ENCODE peak calls at places on chromosomes 1 and 21, in four cellular contexts. Y is adrenal gland, A is A549, O is uterus. R is an unnamed sample.

GRCh38 chr1:153796786-153797659 is 21.8 kb downstream of the SLC27A3 start:
- DNase-seq in A (peak; percentile 86), Y (peak; percentile 83), O (peak; percentile 90), R (peak; percentile 77)

GRCh38 chr1:168340796-168341510 is 60.3 kb downstream of the TBX19 start:
- DNase-seq in Y (no peak), A (no peak), O (no peak), R (no peak)

GRCh38 chr21:43209575-43210453 is 41.0 kb downstream of the CRYAA start:
- DNase-seq in Y (peak; percentile 95), O (no peak), A (peak; percentile 66), R (peak; percentile 66)

GRCh38 chr1:237851209-237851845 is 39.4 kb downstream of the ZP4 start:
- DNase-seq in A (peak; percentile 14), Y (peak; percentile 27), O (no peak), R (no peak)

GRCh38 chr1:44811714-44812151 is 3.4 kb downstream of the BTBD19 start:
- DNase-seq in A (no peak), Y (peak; percentile 82), O (no peak), R (peak; percentile 79)

GRCh38 chr1:91916811-91917460 is 31.0 kb upstream of the TGFBR3 start:
- DNase-seq in Y (no peak), A (no peak), O (no peak), R (no peak)

GRCh38 chr1:1835546-1835945 is 55.3 kb downstream of the GNB1 start:
- DNase-seq in O (no peak), Y (no peak), A (no peak), R (no peak)

GRCh38 chr1:117339866-117340357 is 27.3 kb upstream of the MAN1A2 start:
- DNase-seq in O (peak; percentile 57), A (peak; percentile 25), Y (peak; percentile 10), R (no peak)

GRCh38 chr1:221708076-221708571 is 33.8 kb downstream of the DUSP10 start:
- DNase-seq in Y (peak; percentile 20), A (no peak), O (no peak), R (no peak)

GRCh38 chr1:224621813-224622682 is 5.9 kb downstream of the CNIH3 start:
- DNase-seq in Y (no peak), A (no peak), O (no peak), R (no peak)

GRCh38 chr21:33801424-33802405 is 113.9 kb downstream of the ATP5PO start:
- DNase-seq in Y (no peak), A (peak; percentile 14), O (no peak), R (no peak)

GRCh38 chr1:170562644-170563338 is 30.8 kb downstream of the GORAB start:
- DNase-seq in Y (peak; percentile 86), A (peak; percentile 17), O (peak; percentile 78), R (no peak)

GRCh38 chr1:157966034-157966671 is 27.3 kb upstream of the KIRREL1 start:
- DNase-seq in A (peak; percentile 64), Y (no peak), O (peak; percentile 71), R (no peak)

GRCh38 chr1:44289530-44289929 is 65.5 kb downstream of the ERI3 start:
- DNase-seq in Y (no peak), A (no peak), O (no peak), R (no peak)

DNA sequence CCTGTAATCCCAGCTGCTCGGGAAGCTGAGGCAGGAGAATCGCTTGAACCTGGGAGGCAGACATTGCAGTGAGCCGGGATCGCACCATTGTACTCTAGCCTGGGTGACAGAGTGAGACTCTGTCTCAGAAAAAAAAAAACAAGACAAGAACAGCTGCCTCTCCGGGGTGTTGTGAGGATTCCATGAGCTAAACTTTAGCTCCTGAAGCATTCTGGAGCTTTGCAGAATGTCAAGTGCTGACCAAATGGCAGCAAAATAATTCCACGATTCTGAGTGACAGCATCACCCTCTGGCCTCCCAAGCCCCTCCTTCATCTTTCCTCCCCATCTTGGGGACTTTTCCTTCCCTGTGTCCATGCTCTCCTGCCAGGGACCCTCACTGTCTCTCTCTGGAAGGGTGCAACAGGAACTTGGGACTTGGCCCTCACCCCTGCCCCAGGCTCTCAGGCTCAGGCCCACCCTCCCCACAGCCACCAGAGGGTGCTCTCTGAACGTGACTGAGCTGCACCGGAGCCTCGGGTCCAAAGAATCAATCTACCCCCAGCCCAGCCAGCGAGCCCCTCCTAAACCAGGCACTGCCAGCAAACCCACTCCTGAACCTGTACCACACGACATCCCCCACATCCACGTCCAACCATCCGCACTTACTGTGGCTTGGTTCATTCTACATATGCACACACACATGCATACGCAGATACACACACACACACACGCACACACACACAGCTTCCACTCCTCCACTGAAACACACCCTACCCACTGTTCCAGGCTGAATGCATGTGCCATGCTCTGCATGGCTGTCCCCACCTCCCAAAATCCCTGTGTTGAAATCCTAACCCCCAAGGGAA is 45.7 kb downstream of the ACOT7 start:
- DNase-seq in A (peak; percentile 41), Y (peak; percentile 49), O (no peak), R (no peak)
- TF ChIP-seq CTCF in A (peak; percentile 68), Y (peak; percentile 45), O (peak; percentile 23), R (no peak)

GRCh38 chr1:226117330-226117729 is 54.8 kb downstream of the H3-3A start:
- DNase-seq in O (no peak), A (no peak), Y (no peak), R (no peak)
- H3K27ac ChIP-seq in O (no peak overlapping the region), A (no peak overlapping the region), Y (no peak overlapping the region), R (no peak overlapping the region)

GRCh38 chr1:204480515-204480914 is 14.1 kb downstream of the PIK3C2B start:
- DNase-seq in Y (no peak), O (no peak), A (no peak), R (no peak)
- TF ChIP-seq CTCF in Y (no peak), O (no peak), A (no peak), R (no peak)

GRCh38 chr21:36486246-36486645 is 6.3 kb upstream of the CLDN14 start:
- DNase-seq in A (no peak), O (no peak), Y (no peak), R (no peak)

GRCh38 chr21:36489103-36489785 is 9.3 kb upstream of the CLDN14 start:
- DNase-seq in Y (no peak), A (no peak), O (no peak), R (no peak)

GRCh38 chr21:36487641-36488307 is 7.9 kb upstream of the CLDN14 start:
- DNase-seq in Y (no peak), A (no peak), O (no peak), R (no peak)

GRCh38 chr21:36494557-36494956 is 14.6 kb upstream of the CLDN14 start:
- DNase-seq in A (no peak), Y (no peak), O (no peak), R (no peak)

GRCh38 chr21:36491191-36491916 is 11.4 kb upstream of the CLDN14 start:
- DNase-seq in O (no peak), A (no peak), Y (no peak), R (no peak)
- H3K27ac ChIP-seq in O (no peak overlapping the region), A (no peak overlapping the region), Y (no peak overlapping the region), R (no peak overlapping the region)

GRCh38 chr1:65527211-65527610 is 106.7 kb downstream of the LEPR start:
- DNase-seq in Y (no peak), O (no peak), A (no peak), R (no peak)

GRCh38 chr1:65525297-65526048 is 105.0 kb downstream of the LEPR start:
- DNase-seq in A (no peak), O (no peak), Y (peak; percentile 9), R (no peak)

GRCh38 chr1:65526049-65526556 is 105.6 kb downstream of the LEPR start:
- DNase-seq in O (no peak), A (no peak), Y (no peak), R (no peak)

GRCh38 chr1:65527672-65528071 is 107.2 kb downstream of the LEPR start:
- DNase-seq in A (no peak), Y (no peak), O (no peak), R (no peak)

DNA sequence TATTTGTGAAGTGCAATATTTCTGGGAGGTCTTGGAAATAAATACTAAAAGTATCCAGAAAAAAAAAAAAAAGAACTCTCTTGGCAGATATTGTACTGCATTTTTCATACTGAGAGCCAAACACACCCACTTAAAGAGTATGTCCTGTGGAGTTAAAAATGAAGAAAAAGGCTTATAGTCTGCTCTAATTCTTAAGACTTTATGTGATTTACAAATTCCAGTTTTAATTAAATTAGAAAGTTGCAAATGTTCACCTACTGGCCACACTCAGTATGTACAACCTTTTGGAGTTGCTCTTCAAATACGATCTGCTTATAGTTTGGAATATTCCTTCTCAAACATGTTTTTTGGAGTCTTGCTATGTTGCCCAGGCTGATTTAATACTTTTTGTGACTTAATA is 107.6 kb downstream of the LEPR start:
- DNase-seq in A (no peak), O (no peak), Y (no peak), R (no peak)
- TF ChIP-seq CTCF in A (no peak), O (no peak), Y (no peak), R (no peak)

GRCh38 chr1:3219005-3219724 is 150.2 kb downstream of the PRDM16 start:
- DNase-seq in O (no peak), Y (no peak), A (peak; percentile 5), R (no peak)

GRCh38 chr1:3217096-3217724 is 148.2 kb downstream of the PRDM16 start:
- DNase-seq in A (no peak), O (no peak), Y (no peak), R (no peak)

GRCh38 chr1:3219725-3220467 is 150.9 kb downstream of the PRDM16 start:
- DNase-seq in A (no peak), Y (no peak), O (no peak), R (no peak)

GRCh38 chr1:3215198-3216045 is 146.4 kb downstream of the PRDM16 start:
- DNase-seq in Y (no peak), A (no peak), O (no peak), R (no peak)

GRCh38 chr1:3217887-3218679 is 149.1 kb downstream of the PRDM16 start:
- DNase-seq in Y (no peak), O (no peak), A (no peak), R (no peak)
- H3K27ac ChIP-seq in Y (no peak overlapping the region), O (peak overlapping the region; percentile 34), A (no peak overlapping the region), R (peak overlapping the region; percentile 71)

GRCh38 chr1:12185036-12185435 is 18.2 kb downstream of the TNFRSF1B start:
- DNase-seq in O (no peak), Y (no peak), A (no peak), R (no peak)

GRCh38 chr1:12183095-12183794 is 16.5 kb downstream of the TNFRSF1B start:
- DNase-seq in A (no peak), O (no peak), Y (no peak), R (no peak)

GRCh38 chr1:12182410-12182946 is 15.7 kb downstream of the TNFRSF1B start:
- DNase-seq in Y (no peak), A (no peak), O (no peak), R (no peak)

GRCh38 chr1:12185556-12186276 is 18.9 kb downstream of the TNFRSF1B start:
- DNase-seq in O (no peak), Y (no peak), A (no peak), R (no peak)

DNA sequence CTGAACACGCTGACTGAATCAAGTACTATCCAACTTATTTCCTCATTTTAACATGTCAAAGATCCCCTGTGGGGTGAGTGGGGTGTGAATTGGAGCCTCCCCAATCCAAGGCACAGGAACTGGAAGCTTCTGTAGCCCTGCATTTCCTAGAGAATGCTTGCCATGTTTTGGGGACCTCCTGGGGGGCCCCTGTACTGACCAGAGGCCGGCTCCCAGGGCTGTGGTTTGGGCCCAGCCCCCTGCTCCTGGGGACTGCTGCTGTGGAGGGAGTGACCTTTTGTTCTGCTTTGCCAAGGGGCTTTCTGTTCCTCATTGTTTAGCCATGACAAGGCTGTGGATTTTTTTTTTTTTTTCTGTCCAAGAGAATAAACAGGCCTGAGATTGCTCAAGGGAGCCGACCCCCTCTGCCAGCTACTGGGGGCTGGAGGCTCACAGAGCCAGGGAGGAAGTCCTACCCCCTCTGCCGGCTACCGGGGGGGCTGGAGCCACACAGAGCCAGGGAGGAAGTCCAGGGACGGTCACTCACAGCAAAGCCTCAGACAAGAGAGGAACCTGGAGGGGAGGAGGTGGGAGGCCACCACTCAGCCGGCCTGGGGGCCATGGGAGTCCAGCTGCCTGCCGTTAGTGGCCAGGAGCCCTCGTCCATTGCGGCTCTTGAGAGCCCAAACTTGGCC is 17.4 kb downstream of the TNFRSF1B start:
- DNase-seq in A (no peak), Y (peak; percentile 72), O (peak; percentile 91), R (peak; percentile 85)
- TF ChIP-seq CTCF in A (no peak), Y (no peak), O (peak; percentile 24), R (no peak)

GRCh38 chr1:108502624-108503023 is 52.5 kb downstream of the NBPF6 start:
- DNase-seq in A (no peak), O (no peak), Y (no peak), R (no peak)
- H3K27ac ChIP-seq in A (peak overlapping the region; percentile 81), O (no peak overlapping the region), Y (peak overlapping the region; percentile 68), R (no peak overlapping the region)

R was measured in coronary artery.